ENCODE peak calls at places on chromosomes 16 and 17, in five cellular contexts. M is psoas muscle; H is left ventricle myocardium inferior; D is aorta; E is CD4-positive, CD25-positive, alpha-beta regulatory T cell. L is an unnamed sample.

GRCh38 chr16:86138121-86138944 is 239.4 kb downstream of the IRF8 start:
- DNase-seq in M (no peak), H (no peak), D (no peak), E (no peak), L (no peak)

GRCh38 chr16:58459344-58460218 is 40.4 kb upstream of the NDRG4 start:
- DNase-seq in M (no peak), H (no peak), D (no peak), E (no peak), L (no peak)

GRCh38 chr17:4490637-4491061 is 8.0 kb upstream of the SPNS2 start:
- DNase-seq in M (no peak), H (no peak), D (no peak), E (no peak), L (no peak)

GRCh38 chr17:48546924-48547838 is 2.3 kb upstream of the HOXB2 start:
- DNase-seq in M (no peak), H (no peak), D (no peak), E (no peak), L (no peak)

GRCh38 chr17:3667366-3668278 is 756 bp downstream of the TAX1BP3 start:
- DNase-seq in M (peak; percentile 92), H (peak; percentile 91), D (peak; percentile 97), E (peak; percentile 13), L (no peak)

GRCh38 chr17:73533127-73533526 is 111.1 kb downstream of the SDK2 start:
- DNase-seq in M (peak; percentile 45), H (peak; percentile 89), D (no peak), E (no peak), L (no peak)

GRCh38 chr17:45018514-45019176 is 32.8 kb downstream of the DCAKD start:
- DNase-seq in M (no peak), H (peak; percentile 37), D (no peak), E (no peak), L (no peak)

GRCh38 chr17:45906927-45907622 is 12.7 kb downstream of the MAPT start:
- DNase-seq in M (no peak), H (no peak), D (no peak), E (no peak), L (no peak)

GRCh38 chr17:72308744-72309395 is 188.1 kb downstream of the SOX9 start:
- DNase-seq in M (no peak), H (no peak), D (no peak), E (no peak), L (no peak)

GRCh38 chr16:89907055-89907814 is 11.4 kb upstream of the MC1R start:
- DNase-seq in M (no peak), H (no peak), D (no peak), E (no peak), L (no peak)

GRCh38 chr16:4521971-4522623 is 16.5 kb downstream of the CDIP1 start:
- DNase-seq in M (peak; percentile 47), H (peak; percentile 41), D (peak; percentile 86), E (no peak), L (no peak)

GRCh38 chr17:43550754-43551153 is 4.6 kb upstream of the ETV4 start:
- DNase-seq in M (no peak), H (no peak), D (no peak), E (no peak), L (no peak)

GRCh38 chr16:81035398-81035974 is at the start of gene ATMIN:
- DNase-seq in M (peak; percentile 88), H (peak; percentile 87), D (peak; percentile 94), E (peak; percentile 85), L (peak; percentile 96)

GRCh38 chr16:28597692-28598261 is 927 bp upstream of the SULT1A2 start:
- DNase-seq in M (no peak), H (no peak), D (no peak), E (no peak), L (no peak)

DNA sequence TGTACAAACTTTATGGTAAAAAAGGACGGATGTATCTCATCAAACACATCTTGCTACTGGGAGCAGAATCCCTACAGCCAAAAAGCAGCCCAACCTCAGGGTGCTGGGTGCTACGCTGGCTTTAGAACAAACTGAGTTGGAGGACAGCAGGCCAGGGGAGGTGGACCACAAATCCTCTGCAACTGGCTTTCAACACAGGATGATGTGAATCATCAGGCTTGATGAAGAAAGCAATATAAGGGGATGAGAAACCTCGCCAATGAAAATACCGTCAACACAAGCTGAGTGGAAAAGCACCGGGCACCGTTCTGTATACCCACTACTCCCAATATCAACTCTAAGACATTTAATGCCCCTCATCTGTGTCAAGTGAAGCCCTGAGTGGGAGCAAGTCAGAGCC is 14.3 kb downstream of the HBQ1 start:
- DNase-seq in M (no peak), H (no peak), D (no peak), E (no peak), L (no peak)
- H3K36me3 ChIP-seq in M (peaks cover 100% of the 10 kb centered on the region), H (peaks cover 100% of the 10 kb centered on the region), D (peaks cover 4% of the 10 kb centered on the region), E (peaks cover 71% of the 10 kb centered on the region), L (peaks cover 4% of the 10 kb centered on the region)

DNA sequence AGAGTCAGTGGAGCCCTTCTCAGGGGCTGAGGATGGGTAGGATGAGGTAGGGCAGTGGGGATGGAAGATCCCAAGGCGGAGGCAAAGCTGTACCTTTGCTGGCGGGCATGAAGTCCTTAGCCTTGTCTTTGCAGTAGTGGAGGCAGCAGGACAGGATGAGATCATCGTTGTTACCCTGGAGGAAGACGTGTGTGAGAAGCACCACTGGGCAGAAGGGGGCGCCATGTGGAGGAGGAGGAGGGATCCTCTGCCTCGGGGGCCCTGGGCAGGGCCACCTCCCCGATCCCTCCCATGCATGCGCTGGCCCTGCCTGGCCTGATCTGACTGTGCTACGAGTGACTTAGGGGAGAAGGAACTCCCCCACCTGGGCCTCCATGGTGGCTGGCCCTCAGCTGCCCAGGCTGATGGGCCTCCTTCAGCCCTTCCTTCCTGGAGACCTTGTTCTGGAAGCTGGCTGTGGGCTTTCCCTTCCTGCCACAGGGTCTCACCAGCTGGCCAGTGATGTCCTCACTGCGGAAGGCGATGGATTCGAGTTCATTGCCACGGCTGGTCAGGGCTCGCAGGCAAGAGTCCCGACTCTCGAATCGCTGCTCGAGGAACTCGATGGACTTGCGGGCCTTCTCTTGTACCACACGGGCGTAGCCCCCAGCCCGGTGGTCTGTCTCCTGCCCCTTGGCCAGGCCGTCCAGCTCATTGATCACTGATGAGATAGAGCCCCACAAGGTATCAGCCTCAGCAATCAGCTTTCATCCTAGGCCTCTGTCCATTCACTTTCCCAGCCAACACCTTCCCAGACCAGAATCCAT is 10.3 kb downstream of the HIC1 start:
- DNase-seq in M (peak; percentile 64), H (no peak), D (peak; percentile 84), E (no peak), L (no peak)
- H3K4me1 ChIP-seq in M (no peaks in the 10 kb centered on the region), H (peaks cover 94% of the 10 kb centered on the region), D (no peaks in the 10 kb centered on the region), E (peaks cover 5% of the 10 kb centered on the region), L (peaks cover 19% of the 10 kb centered on the region)

GRCh38 chr17:75846701-75847594 is 2.7 kb upstream of the UNC13D start:
- DNase-seq in M (no peak), H (no peak), D (no peak), E (no peak), L (no peak)

GRCh38 chr17:75848523-75849303 is 4.5 kb upstream of the UNC13D start:
- DNase-seq in M (peak; percentile 75), H (peak; percentile 65), D (peak; percentile 90), E (peak; percentile 67), L (peak; percentile 73)

GRCh38 chr17:75849304-75849695 is 5.1 kb upstream of the UNC13D start:
- DNase-seq in M (no peak), H (no peak), D (no peak), E (no peak), L (no peak)

GRCh38 chr17:75845933-75846700 is 1.9 kb upstream of the UNC13D start:
- DNase-seq in M (no peak), H (no peak), D (no peak), E (no peak), L (no peak)

GRCh38 chr17:75847595-75848522 is 3.7 kb upstream of the UNC13D start:
- DNase-seq in M (no peak), H (no peak), D (no peak), E (no peak), L (no peak)
- H3K36me3 ChIP-seq in M (peaks cover 70% of the 10 kb centered on the region), H (peaks cover 66% of the 10 kb centered on the region), D (no peaks in the 10 kb centered on the region), E (peaks cover 56% of the 10 kb centered on the region), L (peaks cover 68% of the 10 kb centered on the region)

GRCh38 chr17:67834634-67835033 is 9.3 kb downstream of the BPTF start:
- DNase-seq in M (no peak), H (no peak), D (no peak), E (no peak), L (no peak)
- H3K4me1 ChIP-seq in M (peaks cover 52% of the 10 kb centered on the region), H (peaks cover 61% of the 10 kb centered on the region), D (no peaks in the 10 kb centered on the region), E (peaks cover 44% of the 10 kb centered on the region), L (peaks cover 8% of the 10 kb centered on the region)

GRCh38 chr16:74626741-74627416 is 20.0 kb upstream of the GLG1 start:
- DNase-seq in M (no peak), H (no peak), D (no peak), E (no peak), L (no peak)

GRCh38 chr16:74623846-74624245 is 16.9 kb upstream of the GLG1 start:
- DNase-seq in M (no peak), H (no peak), D (no peak), E (no peak), L (no peak)

GRCh38 chr16:74625500-74626350 is 18.8 kb upstream of the GLG1 start:
- DNase-seq in M (no peak), H (no peak), D (no peak), E (no peak), L (no peak)

GRCh38 chr16:74622005-74622404 is 15.1 kb upstream of the GLG1 start:
- DNase-seq in M (no peak), H (no peak), D (no peak), E (no peak), L (no peak)

DNA sequence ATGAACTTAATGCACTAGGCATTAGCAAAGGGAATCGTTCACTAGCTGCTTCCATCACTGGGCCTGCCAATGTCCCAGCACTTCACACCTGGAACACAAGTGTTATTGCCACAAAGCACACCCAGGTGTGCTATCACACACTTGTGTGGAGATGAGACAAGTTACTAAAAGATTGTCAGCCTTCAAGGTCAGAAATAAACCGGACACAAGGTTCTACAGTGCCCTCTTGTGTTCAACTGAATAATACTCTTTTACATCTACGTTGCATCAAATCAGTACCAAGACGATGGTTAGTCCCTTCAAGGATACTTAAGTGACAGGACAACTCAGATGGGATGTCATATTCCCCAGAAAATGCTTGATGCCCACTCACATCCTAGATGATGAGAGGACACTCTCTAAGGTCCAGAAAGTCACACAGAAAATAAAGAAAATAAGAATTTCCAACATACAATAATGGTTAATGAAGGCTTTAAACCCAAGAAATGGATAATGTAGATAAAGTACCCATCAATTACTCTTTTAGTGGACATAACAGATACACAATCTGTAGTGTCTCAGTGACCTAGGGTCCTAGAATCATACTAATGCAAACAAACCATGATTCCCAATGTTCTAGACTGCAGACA is 16.4 kb upstream of the GLG1 start:
- DNase-seq in M (no peak), H (no peak), D (no peak), E (no peak), L (no peak)
- H3K36me3 ChIP-seq in M (peaks cover 62% of the 10 kb centered on the region), H (peaks cover 70% of the 10 kb centered on the region), D (peaks cover 3% of the 10 kb centered on the region), E (peaks cover 65% of the 10 kb centered on the region), L (peaks cover 65% of the 10 kb centered on the region)

DNA sequence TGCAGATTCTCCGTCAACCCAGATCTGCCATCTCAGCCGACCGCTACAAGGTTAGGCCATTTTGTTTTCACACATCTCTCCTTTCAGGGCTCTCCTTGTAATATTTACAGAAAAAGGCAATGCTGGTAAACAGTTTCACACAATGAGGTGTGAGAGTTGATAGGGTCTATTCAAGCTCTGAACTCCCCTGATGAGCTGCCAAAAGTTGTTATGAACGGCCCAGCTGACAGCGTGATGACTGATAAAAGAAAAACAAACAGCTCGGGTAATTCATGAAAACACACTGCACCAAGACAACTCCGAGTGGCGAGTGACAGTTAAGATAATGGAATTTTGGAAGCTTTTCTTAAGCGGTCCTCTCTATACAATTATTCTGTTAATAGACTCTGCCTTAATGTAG is 68.1 kb upstream of the IRX5 start:
- DNase-seq in M (no peak), H (no peak), D (no peak), E (no peak), L (no peak)
- H3K4me1 ChIP-seq in M (no peaks in the 10 kb centered on the region), H (peaks cover 4% of the 10 kb centered on the region), D (no peaks in the 10 kb centered on the region), E (no peaks in the 10 kb centered on the region), L (no peaks in the 10 kb centered on the region)

L was measured in naive thymus-derived CD4-positive, alpha-beta T cell.